ENCODE peak calls at places on chromosomes 5 and 9, in four cellular contexts. D is H1, L is sigmoid colon, N is IMR-90. S is an unnamed sample.
A peak's percentile ranks its signal among the peaks of the same experiment; 100 is the strongest.

GRCh38 chr9:82543726-82544125 is 519.2 kb downstream of the RASEF start:
- DNase-seq in D (no peak), L (no peak), N (no peak), S (no peak)

GRCh38 chr9:91690540-91691249 is 259.3 kb downstream of the ROR2 start:
- DNase-seq in D (no peak), L (peak; percentile 75), N (no peak), S (no peak)

GRCh38 chr5:177294632-177295031 is 8.9 kb downstream of the RAB24 start:
- DNase-seq in D (no peak), L (no peak), N (no peak), S (no peak)

GRCh38 chr5:174146556-174146955 is 101.0 kb downstream of the NSG2 start:
- DNase-seq in D (no peak), L (no peak), N (no peak), S (no peak)

GRCh38 chr9:6557883-6558282 is 87.6 kb downstream of the GLDC start:
- DNase-seq in D (no peak), L (no peak), N (no peak), S (no peak)

GRCh38 chr5:87127426-87127825 is 140.3 kb upstream of the RASA1 start:
- DNase-seq in D (no peak), L (no peak), N (peak; percentile 89), S (no peak)

GRCh38 chr5:126970517-126971017 is 59.8 kb downstream of the MARCHF3 start:
- DNase-seq in D (no peak), L (no peak), N (peak; percentile 42), S (no peak)

GRCh38 chr9:130857864-130858730 is 23.0 kb downstream of the ABL1 start:
- DNase-seq in D (no peak), L (peak; percentile 93), N (peak; percentile 97), S (peak; percentile 76)

GRCh38 chr9:2363138-2363745 is 258.3 kb upstream of the VLDLR start:
- DNase-seq in D (no peak), L (no peak), N (no peak), S (no peak)

GRCh38 chr9:79583957-79584654 is 12.3 kb downstream of the TLE4 start:
- DNase-seq in D (no peak), L (peak; percentile 75), N (no peak), S (no peak)

GRCh38 chr5:151900876-151901275 is 23.8 kb downstream of the GLRA1 start:
- DNase-seq in D (no peak), L (no peak), N (no peak), S (no peak)

GRCh38 chr9:16768816-16769215 is 101.7 kb downstream of the BNC2 start:
- DNase-seq in D (no peak), L (no peak), N (no peak), S (no peak)

GRCh38 chr9:95044731-95045508 is 272.6 kb downstream of the FANCC start:
- DNase-seq in D (peak; percentile 89), L (no peak), N (no peak), S (no peak)

GRCh38 chr5:125874057-125874456 is 549.2 kb upstream of the GRAMD2B start:
- DNase-seq in D (no peak), L (no peak), N (no peak), S (no peak)

GRCh38 chr5:146111409-146111808 is 6.0 kb upstream of the PLAC8L1 start:
- DNase-seq in D (no peak), L (no peak), N (no peak), S (no peak)

GRCh38 chr9:26974927-26975326 is 18.7 kb downstream of the IFT74 start:
- DNase-seq in D (peak; percentile 56), L (no peak), N (no peak), S (no peak)

GRCh38 chr5:149730620-149731331 is 666 bp downstream of the PPARGC1B start:
- DNase-seq in D (peak; percentile 84), L (peak; percentile 82), N (no peak), S (peak; percentile 41)

GRCh38 chr9:121268598-121269029 is 652 bp downstream of the GSN start:
- DNase-seq in D (no peak), L (peak; percentile 78), N (no peak), S (no peak)

GRCh38 chr9:136372561-136373299 is 739 bp downstream of the CARD9 start:
- DNase-seq in D (no peak), L (peak; percentile 82), N (peak; percentile 86), S (peak; percentile 58)

GRCh38 chr9:18502546-18502945 is 28.6 kb downstream of the ADAMTSL1 start:
- DNase-seq in D (no peak), L (no peak), N (no peak), S (no peak)

GRCh38 chr5:71899865-71900342 is 180.8 kb downstream of the CARTPT start:
- DNase-seq in D (no peak), L (no peak), N (peak; percentile 65), S (no peak)

GRCh38 chr9:79233542-79233941 is 338.2 kb upstream of the TLE4 start:
- DNase-seq in D (no peak), L (no peak), N (peak; percentile 27), S (no peak)

GRCh38 chr5:76402251-76402879 is 720 bp upstream of the IQGAP2 start:
- DNase-seq in D (no peak), L (no peak), N (no peak), S (no peak)

GRCh38 chr5:119943148-119943547 is 313.8 kb downstream of the FAM170A start:
- DNase-seq in D (no peak), L (no peak), N (peak; percentile 28), S (no peak)

GRCh38 chr5:131171276-131171815 is 602 bp downstream of the LYRM7 start:
- DNase-seq in D (no peak), L (no peak), N (no peak), S (no peak)

GRCh38 chr9:121753802-121754654 is 102.6 kb downstream of the DAB2IP start:
- DNase-seq in D (no peak), L (no peak), N (no peak), S (no peak)

GRCh38 chr9:117687532-117687931 is 16.7 kb upstream of the TLR4 start:
- DNase-seq in D (no peak), L (no peak), N (no peak), S (no peak)

GRCh38 chr5:74638776-74639537 is 1.6 kb downstream of the ENC1 start:
- DNase-seq in D (no peak), L (no peak), N (peak; percentile 61), S (no peak)

GRCh38 chr5:43606351-43606750 is 3.4 kb downstream of the NNT start:
- DNase-seq in D (no peak), L (no peak), N (no peak), S (no peak)

GRCh38 chr5:43608406-43608805 is 5.4 kb downstream of the NNT start:
- DNase-seq in D (no peak), L (no peak), N (peak; percentile 5), S (no peak)

GRCh38 chr5:43604699-43605098 is 1.7 kb downstream of the NNT start:
- DNase-seq in D (no peak), L (no peak), N (no peak), S (no peak)

GRCh38 chr5:43613370-43613769 is 10.4 kb downstream of the NNT start:
- DNase-seq in D (no peak), L (no peak), N (no peak), S (no peak)

DNA sequence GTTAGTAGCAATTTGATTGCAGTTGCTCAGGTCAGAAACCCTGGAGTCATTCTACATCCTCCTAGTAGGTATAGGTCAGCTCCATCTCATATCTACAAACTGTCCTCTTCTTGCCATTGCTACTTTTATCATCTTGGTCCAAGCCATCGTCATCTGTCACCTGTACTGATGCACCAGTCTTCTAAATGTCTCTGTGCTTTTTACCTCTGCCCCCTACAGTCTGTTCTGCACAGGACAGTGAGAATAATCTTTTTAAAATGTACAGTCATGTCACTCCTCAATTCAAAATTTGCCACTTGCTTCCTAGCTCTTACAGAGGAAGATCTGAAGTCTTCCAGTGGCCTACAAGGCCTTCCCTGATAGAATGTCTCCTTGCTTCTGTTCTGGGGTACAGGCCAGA is 6.8 kb downstream of the NNT start:
- DNase-seq in D (no peak), L (no peak), N (no peak), S (no peak)
- TF ChIP-seq CTCF in D (no peak), L (no peak), N (no peak), S (no peak)

DNA sequence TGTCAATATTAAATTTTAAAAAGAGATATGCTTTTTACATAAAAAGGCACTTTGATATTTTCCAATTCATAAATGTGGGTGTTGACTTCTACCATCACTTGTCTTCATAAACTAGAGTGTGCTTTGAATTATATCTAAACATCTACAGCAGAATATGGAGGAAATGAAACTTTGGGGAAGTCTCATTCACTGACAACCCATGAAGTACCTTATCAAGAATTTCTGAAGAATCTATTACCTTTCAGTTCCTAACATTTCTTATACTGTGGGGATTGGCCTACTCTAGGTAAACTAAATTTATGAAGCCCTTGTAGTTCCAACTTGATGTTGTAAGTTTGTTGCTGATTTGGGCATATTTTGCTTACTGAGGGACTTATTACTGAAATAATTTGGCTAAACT is 81.9 kb downstream of the EMB start:
- DNase-seq in D (no peak), L (no peak), N (no peak), S (no peak)
- TF ChIP-seq POLR2A in D (no peak), L (no peak), N (no peak), S (no peak)

GRCh38 chr5:147339313-147339712 is 104.5 kb downstream of the STK32A start:
- DNase-seq in D (no peak), L (no peak), N (no peak), S (no peak)
- TF ChIP-seq CTCF in D (no peak), L (no peak), N (no peak), S (no peak)

DNA sequence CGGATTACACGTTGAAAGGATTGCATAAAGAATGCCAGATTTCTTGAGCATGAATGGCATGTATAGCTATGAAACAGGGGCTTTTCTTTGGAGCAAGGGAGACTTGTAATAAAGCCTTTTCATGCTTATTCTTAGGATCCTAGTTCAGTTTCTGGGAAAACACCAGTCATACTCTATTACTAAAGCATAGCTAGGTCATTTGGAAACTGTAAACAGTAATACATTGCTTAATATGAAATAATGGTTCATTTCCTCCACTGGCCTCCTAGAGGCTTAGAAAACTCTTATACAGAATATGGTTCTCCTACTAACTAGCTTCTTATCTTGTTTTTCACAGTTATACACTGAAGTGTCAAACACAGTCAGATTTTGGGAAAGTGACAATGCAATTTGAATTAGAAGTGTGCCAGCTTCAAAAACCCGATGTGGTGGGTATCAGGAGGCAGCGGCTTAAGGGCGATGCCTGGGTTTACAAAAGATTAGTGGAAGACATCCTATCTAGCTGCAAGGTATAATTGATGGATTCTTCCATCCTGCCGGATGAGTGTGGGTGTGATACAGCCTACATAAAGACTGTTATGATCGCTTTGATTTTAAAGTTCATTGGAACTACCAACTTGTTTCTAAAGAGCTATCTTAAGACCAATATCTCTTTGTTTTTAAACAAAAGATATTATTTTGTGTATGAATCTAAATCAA is 104.3 kb downstream of the MELK start:
- DNase-seq in D (no peak), L (no peak), N (peak; percentile 28), S (no peak)
- TF ChIP-seq POLR2A in D (no peak), L (no peak), N (no peak), S (no peak)

GRCh38 chr5:93724791-93725190 is 16.6 kb downstream of the POU5F2 start:
- DNase-seq in D (no peak), L (no peak), N (no peak), S (no peak)

GRCh38 chr5:93721045-93721444 is 20.4 kb downstream of the POU5F2 start:
- DNase-seq in D (no peak), L (no peak), N (no peak), S (no peak)

GRCh38 chr5:93723005-93723404 is 18.4 kb downstream of the POU5F2 start:
- DNase-seq in D (no peak), L (no peak), N (peak; percentile 46), S (no peak)

GRCh38 chr5:93721511-93721910 is 19.9 kb downstream of the POU5F2 start:
- DNase-seq in D (no peak), L (no peak), N (no peak), S (no peak)

GRCh38 chr5:93722588-93722987 is 18.8 kb downstream of the POU5F2 start:
- DNase-seq in D (no peak), L (no peak), N (no peak), S (no peak)
- TF ChIP-seq CTCF in D (no peak), L (no peak), N (no peak), S (no peak)

S was measured in uterus.